ENCODE peak calls at places on chromosomes 3 and 15, in ten cellular contexts. O, Z, K, F, S, Y, N, W, J and L are unnamed samples.
A peak's percentile ranks its signal among the peaks of the same experiment; 100 is the strongest.

GRCh38 chr3:63841704-63842103 is 21.9 kb downstream of the THOC7 start:
- DNase-seq in O (no peak), Z (no peak), K (no peak), F (no peak), S (no peak), Y (no peak), N (no peak), W (no peak), J (no peak), L (no peak)

GRCh38 chr15:59521443-59521842 is 83.5 kb downstream of the FAM81A start:
- DNase-seq in O (no peak), Z (no peak), K (no peak), F (no peak), S (no peak), Y (no peak), N (no peak), W (no peak), J (no peak), L (no peak)

GRCh38 chr15:61032600-61033286 is 196.4 kb downstream of the RORA start:
- DNase-seq in O (no peak), Z (no peak), K (no peak), F (no peak), S (no peak), Y (no peak), N (no peak), W (no peak), J (no peak), L (no peak)

GRCh38 chr3:140906785-140907184 is 34.9 kb upstream of the SLC25A36 start:
- DNase-seq in O (no peak), Z (no peak), K (peak; percentile 45), F (no peak), S (no peak), Y (no peak), N (no peak), W (no peak), J (no peak), L (no peak)

GRCh38 chr3:29677421-29677820 is 396.6 kb downstream of the RBMS3 start:
- DNase-seq in O (no peak), Z (no peak), K (no peak), F (no peak), S (peak; percentile 15), Y (no peak), N (no peak), W (no peak), J (no peak), L (no peak)

GRCh38 chr15:100726070-100726420 is 123.7 kb downstream of the ASB7 start:
- DNase-seq in O (no peak), Z (no peak), K (no peak), F (no peak), S (no peak), Y (no peak), N (peak; percentile 9), W (peak; percentile 16), J (no peak), L (no peak)

GRCh38 chr3:128054363-128054762 is 2.1 kb downstream of the SEC61A1 start:
- DNase-seq in O (no peak), Z (no peak), K (peak; percentile 18), F (peak; percentile 40), S (peak; percentile 92), Y (no peak), N (no peak), W (no peak), J (peak; percentile 69), L (no peak)

GRCh38 chr3:179321585-179322322 is 1.1 kb upstream of the ZNF639 start:
- DNase-seq in O (peak; percentile 16), Z (no peak), K (peak; percentile 49), F (peak; percentile 70), S (peak; percentile 78), Y (no peak), N (peak; percentile 18), W (peak; percentile 51), J (peak; percentile 38), L (peak; percentile 65)

GRCh38 chr15:45048784-45049631 is 26.0 kb downstream of the SORD start:
- DNase-seq in O (no peak), Z (no peak), K (peak; percentile 7), F (no peak), S (no peak), Y (no peak), N (no peak), W (no peak), J (no peak), L (no peak)

GRCh38 chr3:133896002-133896761 is 500 bp upstream of the RAB6B start:
- DNase-seq in O (no peak), Z (no peak), K (no peak), F (peak; percentile 2), S (peak; percentile 41), Y (no peak), N (no peak), W (peak; percentile 75), J (no peak), L (no peak)

DNA sequence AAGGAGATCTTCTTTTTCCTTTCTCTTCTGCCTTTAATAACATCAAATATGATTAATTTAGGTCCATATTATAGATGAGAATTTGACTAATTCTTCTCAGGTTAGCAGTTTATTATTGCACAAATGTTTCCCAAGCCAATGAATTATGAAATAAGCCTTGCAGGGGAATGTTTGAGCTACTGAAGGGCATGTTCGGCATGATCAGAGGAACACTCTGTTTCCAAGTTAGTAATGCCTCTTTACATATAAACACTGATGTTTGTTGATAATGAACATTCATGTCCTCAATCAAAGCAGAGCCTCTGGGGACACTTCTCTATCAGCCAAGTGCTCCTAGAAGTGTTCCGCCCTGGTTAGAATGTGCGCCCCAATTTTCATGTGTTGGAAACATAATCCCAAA is 10.0 kb upstream of the CYP1A1 start:
- DNase-seq in O (no peak), Z (no peak), K (no peak), F (no peak), S (no peak), Y (no peak), N (no peak), W (no peak), J (no peak), L (no peak)
- H3K27me3 ChIP-seq in O (no peaks in the 10 kb centered on the region), Z (peaks cover 2% of the 10 kb centered on the region), K (peaks cover 50% of the 10 kb centered on the region), F (peaks cover 27% of the 10 kb centered on the region), S (peaks cover 52% of the 10 kb centered on the region), Y (peaks cover 13% of the 10 kb centered on the region), N (no peaks in the 10 kb centered on the region), W (peaks cover 2% of the 10 kb centered on the region), J (peaks cover 3% of the 10 kb centered on the region), L (no peaks in the 10 kb centered on the region)

GRCh38 chr15:96088592-96088991 is 241.9 kb upstream of the NR2F2 start:
- DNase-seq in O (no peak), Z (no peak), K (no peak), F (peak; percentile 20), S (no peak), Y (no peak), N (no peak), W (peak; percentile 16), J (no peak), L (no peak)

GRCh38 chr15:96087180-96087886 is 243.2 kb upstream of the NR2F2 start:
- DNase-seq in O (peak; percentile 35), Z (no peak), K (peak; percentile 33), F (no peak), S (no peak), Y (no peak), N (no peak), W (peak; percentile 67), J (no peak), L (no peak)

GRCh38 chr15:96093063-96093462 is 237.4 kb upstream of the NR2F2 start:
- DNase-seq in O (no peak), Z (no peak), K (no peak), F (no peak), S (peak; percentile 11), Y (no peak), N (no peak), W (no peak), J (no peak), L (no peak)

GRCh38 chr15:96086164-96086563 is 244.3 kb upstream of the NR2F2 start:
- DNase-seq in O (no peak), Z (no peak), K (no peak), F (no peak), S (no peak), Y (no peak), N (no peak), W (no peak), J (no peak), L (no peak)

DNA sequence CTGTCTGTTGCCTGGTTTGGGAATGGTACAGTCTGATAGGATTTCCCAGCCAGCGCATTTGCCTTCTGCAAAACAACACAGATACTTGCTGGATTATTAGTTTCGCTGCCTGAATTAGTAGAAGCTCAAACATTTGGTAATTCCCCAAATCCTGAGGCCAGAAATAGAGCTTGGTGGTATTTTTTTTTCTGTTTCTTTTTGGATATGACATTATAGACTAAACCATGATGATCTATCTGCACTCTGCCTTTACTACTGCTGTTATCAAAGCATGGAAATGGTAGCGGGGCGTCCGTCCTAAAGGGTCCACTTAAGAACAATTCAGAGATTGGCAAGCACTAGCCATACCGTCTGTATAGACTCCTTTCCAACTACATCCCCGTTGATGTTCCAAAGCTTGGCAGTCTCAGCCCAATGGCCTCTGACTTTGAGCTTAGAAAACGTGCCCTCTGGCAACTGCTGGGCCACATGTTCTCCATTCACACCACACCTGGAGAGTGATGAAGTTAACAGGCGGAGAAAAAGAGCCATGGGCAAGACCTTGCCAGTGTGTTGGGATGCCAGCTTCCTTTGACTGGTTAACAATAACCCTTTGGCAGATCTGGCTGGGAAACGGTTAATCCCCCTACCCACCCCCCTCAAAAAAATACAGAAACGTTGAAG is 241.0 kb upstream of the NR2F2 start:
- DNase-seq in O (no peak), Z (no peak), K (no peak), F (no peak), S (no peak), Y (no peak), N (no peak), W (no peak), J (no peak), L (no peak)
- H3K27me3 ChIP-seq in O (peaks cover 31% of the 10 kb centered on the region), Z (no peaks in the 10 kb centered on the region), K (no peaks in the 10 kb centered on the region), F (no peaks in the 10 kb centered on the region), S (no peaks in the 10 kb centered on the region), Y (no peaks in the 10 kb centered on the region), N (no peaks in the 10 kb centered on the region), W (peaks cover 71% of the 10 kb centered on the region), J (no peaks in the 10 kb centered on the region), L (peaks cover 11% of the 10 kb centered on the region)

GRCh38 chr15:69762373-69763148 is 309.9 kb downstream of the RPLP1 start:
- DNase-seq in O (peak; percentile 37), Z (no peak), K (no peak), F (no peak), S (no peak), Y (no peak), N (no peak), W (peak; percentile 86), J (no peak), L (no peak)
- H3K27me3 ChIP-seq in O (no peaks in the 10 kb centered on the region), Z (no peaks in the 10 kb centered on the region), K (no peaks in the 10 kb centered on the region), F (peaks cover 2% of the 10 kb centered on the region), S (peaks cover 10% of the 10 kb centered on the region), Y (peaks cover 28% of the 10 kb centered on the region), N (no peaks in the 10 kb centered on the region), W (no peaks in the 10 kb centered on the region), J (peaks cover 8% of the 10 kb centered on the region), L (no peaks in the 10 kb centered on the region)

DNA sequence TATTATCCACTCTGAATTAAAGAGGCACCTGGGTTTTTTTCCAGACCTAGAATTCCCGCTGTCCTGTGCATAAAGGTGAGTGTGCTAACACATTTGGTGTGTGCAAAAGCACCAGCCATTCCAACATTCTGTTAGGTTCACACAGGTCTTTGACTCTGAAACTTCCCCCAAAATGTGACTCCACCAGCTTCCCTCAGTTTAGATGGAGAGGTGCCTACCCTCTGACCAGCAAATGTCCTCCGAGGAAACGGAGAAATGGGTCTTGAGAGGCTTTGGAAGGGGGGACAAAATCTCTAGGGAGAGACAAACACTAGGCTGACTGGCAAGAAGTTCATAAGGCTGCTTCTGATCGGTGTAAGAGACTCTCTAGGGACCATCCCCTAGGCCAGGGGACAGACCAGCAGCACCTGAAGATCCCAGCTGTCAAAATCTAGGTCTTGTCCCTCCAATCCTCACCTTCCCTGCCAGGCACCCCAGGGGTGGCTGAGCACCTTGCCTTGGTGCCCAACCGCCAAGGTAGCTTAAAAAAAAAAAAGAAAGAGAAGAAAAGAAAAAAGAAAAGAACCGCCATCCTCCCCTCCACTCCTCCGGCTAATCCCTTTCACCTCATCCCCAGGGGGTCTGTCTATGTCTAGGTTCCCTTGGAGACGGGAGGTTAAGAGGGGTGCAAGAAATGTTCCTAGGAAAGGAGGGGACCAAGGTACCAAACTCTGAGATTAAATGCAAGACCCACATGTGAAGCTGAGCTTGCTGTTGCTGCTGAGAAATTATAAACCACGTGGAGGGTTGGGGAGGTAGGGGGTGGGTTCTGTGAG is 2.0 kb upstream of the MECOM start:
- DNase-seq in O (no peak), Z (no peak), K (no peak), F (no peak), S (no peak), Y (no peak), N (no peak), W (peak; percentile 56), J (peak; percentile 12), L (no peak)
- H3K27me3 ChIP-seq in O (peaks cover 53% of the 10 kb centered on the region), Z (peaks cover 51% of the 10 kb centered on the region), K (peaks cover 69% of the 10 kb centered on the region), F (peaks cover 21% of the 10 kb centered on the region), S (peaks cover 90% of the 10 kb centered on the region), Y (peaks cover 76% of the 10 kb centered on the region), N (no peaks in the 10 kb centered on the region), W (peaks cover 63% of the 10 kb centered on the region), J (no peaks in the 10 kb centered on the region), L (peaks cover 98% of the 10 kb centered on the region)